ENCODE peak calls at places on chromosome 1, in five cellular contexts. N, G, P, X and D are unnamed samples.

GRCh38 chr1:1279028-1279427 is 1.2 kb upstream of the SCNN1D start:
- DNase-seq in P (no peak), X (no peak), N (no peak), G (no peak), D (no peak)

GRCh38 chr1:145985129-145985501 is 11.3 kb downstream of the TXNIP start:
- DNase-seq in X (no peak), N (no peak), P (no peak), G (no peak), D (no peak)

GRCh38 chr1:99763956-99764355 is 2.5 kb downstream of the FRRS1 start:
- DNase-seq in X (no peak), N (no peak), G (no peak), P (no peak), D (no peak)

GRCh38 chr1:39332291-39332690 is 127.8 kb downstream of the MACF1 start:
- DNase-seq in N (no peak), G (no peak), X (no peak), P (no peak), D (no peak)

GRCh38 chr1:228148196-228148861 is 1.4 kb upstream of the GJC2 start:
- DNase-seq in P (no peak), N (no peak), X (no peak), G (no peak), D (no peak)

GRCh38 chr1:159122005-159122621 is 45.5 kb upstream of the AIM2 start:
- DNase-seq in X (no peak), P (no peak), G (no peak), N (no peak), D (no peak)

GRCh38 chr1:223189903-223190724 is 47.1 kb upstream of the TLR5 start:
- DNase-seq in X (no peak), P (peak; percentile 20), G (peak; percentile 46), N (no peak), D (no peak)

GRCh38 chr1:111755321-111756123 is at the start of gene DDX20:
- DNase-seq in N (peak; percentile 94), P (peak; percentile 85), G (peak; percentile 89), X (peak; percentile 95), D (no peak)

GRCh38 chr1:55081188-55081904 is 42.0 kb downstream of the PCSK9 start:
- DNase-seq in X (no peak), G (no peak), P (no peak), N (no peak), D (peak; percentile 35)

GRCh38 chr1:111139234-111139955 is 498 bp downstream of the DRAM2 start:
- DNase-seq in N (peak; percentile 72), P (no peak), G (no peak), X (peak; percentile 74), D (peak; percentile 23)

GRCh38 chr1:2349821-2350220 is 41.5 kb downstream of the MORN1 start:
- DNase-seq in N (no peak), P (no peak), X (no peak), G (no peak), D (no peak)

GRCh38 chr1:157085416-157085815 is 14.2 kb downstream of the ETV3L start:
- DNase-seq in N (no peak), G (no peak), X (no peak), P (no peak), D (no peak)

GRCh38 chr1:18266391-18266790 is 158.8 kb downstream of the IGSF21 start:
- DNase-seq in N (no peak), G (no peak), X (no peak), P (no peak), D (no peak)

GRCh38 chr1:5495596-5496410 is 496.4 kb downstream of the NPHP4 start:
- DNase-seq in N (no peak), P (no peak), G (no peak), X (no peak), D (no peak)

GRCh38 chr1:17335821-17336718 is 28.1 kb downstream of the PADI4 start:
- DNase-seq in P (peak; percentile 39), X (peak; percentile 57), N (peak; percentile 80), G (peak; percentile 79), D (peak; percentile 42)

GRCh38 chr1:150149490-150150453 is at the start of gene PLEKHO1:
- DNase-seq in P (peak; percentile 69), G (peak; percentile 45), X (peak; percentile 76), N (peak; percentile 87), D (no peak)

GRCh38 chr1:55480396-55480795 is 265.2 kb upstream of the USP24 start:
- DNase-seq in N (no peak), P (no peak), X (no peak), G (no peak), D (no peak)

GRCh38 chr1:152111515-152111968 is 3.7 kb downstream of the TCHH start:
- DNase-seq in X (no peak), G (peak; percentile 29), N (peak; percentile 21), P (no peak), D (no peak)

GRCh38 chr1:205449750-205450443 is 5.9 kb downstream of the BLACAT1 start:
- DNase-seq in P (no peak), X (no peak), G (peak; percentile 95), N (peak; percentile 66), D (no peak)

GRCh38 chr1:94039871-94040569 is 80.9 kb downstream of the ABCA4 start:
- DNase-seq in P (no peak), N (no peak), X (no peak), G (no peak), D (no peak)

GRCh38 chr1:110084226-110085078 is 14.0 kb upstream of the ALX3 start:
- DNase-seq in G (peak; percentile 34), N (peak; percentile 46), X (no peak), P (no peak), D (no peak)

GRCh38 chr1:95029532-95029931 is 43.2 kb downstream of the ALG14 start:
- DNase-seq in G (no peak), X (no peak), N (no peak), P (no peak), D (no peak)

GRCh38 chr1:9596419-9597123 is 7.9 kb downstream of the TMEM201 start:
- DNase-seq in G (no peak), P (no peak), N (no peak), X (peak; percentile 55), D (no peak)

GRCh38 chr1:59434336-59434735 is 137.4 kb downstream of the FGGY start:
- DNase-seq in G (peak; percentile 33), N (no peak), P (no peak), X (no peak), D (no peak)

GRCh38 chr1:85149805-85150204 is 51.0 kb downstream of the SYDE2 start:
- DNase-seq in N (no peak), X (no peak), P (no peak), G (no peak), D (no peak)

GRCh38 chr1:189349600-189349999 is 1128.1 kb downstream of the BRINP3 start:
- DNase-seq in G (no peak), X (no peak), N (no peak), P (no peak), D (no peak)

GRCh38 chr1:177023710-177024109 is 140.8 kb downstream of the ASTN1 start:
- DNase-seq in P (no peak), N (no peak), X (peak; percentile 3), G (no peak), D (no peak)

GRCh38 chr1:160850541-160850940 is 12.1 kb downstream of the CD244 start:
- DNase-seq in G (no peak), X (no peak), N (no peak), P (no peak), D (no peak)

GRCh38 chr1:109307363-109308021 is 681 bp upstream of the MYBPHL start:
- DNase-seq in X (no peak), N (no peak), G (no peak), P (no peak), D (no peak)

GRCh38 chr1:36365310-36365895 is 20.3 kb downstream of the STK40 start:
- DNase-seq in N (no peak), X (no peak), P (no peak), G (no peak), D (no peak)

GRCh38 chr1:40404670-40405462 is 31.3 kb downstream of the SMAP2 start:
- DNase-seq in X (peak; percentile 53), G (peak; percentile 32), N (peak; percentile 41), P (no peak), D (no peak)

GRCh38 chr1:47243910-47244309 is 11.9 kb upstream of the TAL1 start:
- DNase-seq in P (no peak), X (no peak), G (no peak), N (no peak), D (no peak)

GRCh38 chr1:62725255-62725654 is 37.1 kb upstream of the DOCK7 start:
- DNase-seq in N (peak; percentile 27), G (no peak), X (no peak), P (no peak), D (no peak)

GRCh38 chr1:23483327-23484252 is at the start of gene ASAP3:
- DNase-seq in P (peak; percentile 10), N (peak; percentile 62), X (peak; percentile 62), G (peak; percentile 12), D (no peak)

GRCh38 chr1:25679170-25679569 is 62.6 kb downstream of the MAN1C1 start:
- DNase-seq in P (no peak), N (no peak), X (no peak), G (no peak), D (no peak)

GRCh38 chr1:243335297-243335696 is 79.5 kb downstream of the SDCCAG8 start:
- DNase-seq in N (no peak), P (no peak), G (no peak), X (no peak), D (no peak)

GRCh38 chr1:57966751-57967406 is 543.0 kb upstream of the DAB1 start:
- DNase-seq in P (no peak), X (no peak), N (peak; percentile 78), G (no peak), D (no peak)